ENCODE peak calls at places on chromosomes 2 and 18, in seven cellular contexts. X, W, U, M, N, O and H are unnamed samples.

GRCh38 chr2:240925191-240925575 is 19.0 kb downstream of the CROCC2 start:
- DNase-seq in W (no peak), N (peak; percentile 40), X (no peak), U (no peak), O (no peak), M (no peak), H (no peak)

GRCh38 chr2:177165731-177166711 is 46.6 kb upstream of the HNRNPA3 start:
- DNase-seq in W (no peak), X (no peak), U (no peak), M (peak; percentile 91), N (no peak), O (peak; percentile 81), H (no peak)

GRCh38 chr18:11393486-11393885 is 215.9 kb upstream of the SLC35G4 start:
- DNase-seq in N (no peak), W (no peak), X (no peak), O (no peak), M (no peak), U (no peak), H (no peak)

GRCh38 chr2:200483729-200484198 is 26.1 kb downstream of the KCTD18 start:
- DNase-seq in W (peak; percentile 27), O (no peak), M (peak; percentile 64), X (peak; percentile 22), N (peak; percentile 34), U (peak; percentile 57), H (peak; percentile 63)

GRCh38 chr18:75057169-75057789 is 151.7 kb downstream of the PTGR3 start:
- DNase-seq in O (no peak), W (no peak), X (no peak), M (no peak), N (no peak), U (no peak), H (no peak)

GRCh38 chr2:38315707-38316333 is 61.3 kb downstream of the ATL2 start:
- DNase-seq in M (peak; percentile 68), X (peak; percentile 41), N (peak; percentile 67), U (no peak), W (peak; percentile 31), O (peak; percentile 11), H (peak; percentile 48)

GRCh38 chr18:11065061-11065460 is 84.3 kb downstream of the PIEZO2 start:
- DNase-seq in O (no peak), N (no peak), X (no peak), M (no peak), U (no peak), W (no peak), H (no peak)

GRCh38 chr2:241788572-241788971 is 11.9 kb downstream of the GAL3ST2 start:
- DNase-seq in X (no peak), U (no peak), M (no peak), W (peak; percentile 31), N (no peak), O (peak; percentile 74), H (no peak)

GRCh38 chr2:45816273-45816672 is 164.8 kb downstream of the PRKCE start:
- DNase-seq in U (no peak), M (no peak), N (no peak), O (no peak), W (no peak), X (no peak), H (peak; percentile 56)

GRCh38 chr2:216216951-216217903 is 108.1 kb downstream of the XRCC5 start:
- DNase-seq in N (peak; percentile 58), U (no peak), O (no peak), M (peak; percentile 49), W (no peak), X (peak; percentile 10), H (no peak)

GRCh38 chr18:2981212-2981728 is 31.7 kb downstream of the LPIN2 start:
- DNase-seq in W (no peak), N (no peak), O (no peak), X (no peak), U (no peak), M (no peak), H (no peak)
- TF ChIP-seq JUND in W (no peak), N (peak; percentile 64), O (no peak), X (no peak), U (no peak), M (no peak), H (no peak)

DNA sequence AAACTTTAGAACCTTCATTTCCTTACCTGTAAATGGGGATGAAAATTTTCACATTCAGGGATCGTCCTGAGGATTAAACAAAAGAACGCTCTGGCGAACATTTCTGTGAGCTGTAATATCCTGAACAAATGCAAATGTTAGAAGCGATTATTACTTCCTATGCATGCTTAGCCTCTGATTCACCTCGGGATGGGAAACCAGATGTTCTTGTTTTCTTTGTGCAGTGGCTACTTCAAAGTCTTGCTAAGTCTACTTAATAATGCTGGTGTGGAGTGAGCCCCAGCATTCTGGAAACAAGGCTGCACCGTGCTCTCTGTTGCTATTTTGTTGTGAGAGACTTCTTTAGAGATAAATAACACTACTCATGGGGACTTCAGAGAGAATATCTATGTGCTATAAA is 119.1 kb upstream of the PELI1 start:
- DNase-seq in X (no peak), O (no peak), M (no peak), U (no peak), N (no peak), W (no peak), H (peak; percentile 75)
- TF ChIP-seq JUND in X (no peak), O (no peak), M (no peak), U (no peak), N (peak; percentile 14), W (no peak), H (no peak)

DNA sequence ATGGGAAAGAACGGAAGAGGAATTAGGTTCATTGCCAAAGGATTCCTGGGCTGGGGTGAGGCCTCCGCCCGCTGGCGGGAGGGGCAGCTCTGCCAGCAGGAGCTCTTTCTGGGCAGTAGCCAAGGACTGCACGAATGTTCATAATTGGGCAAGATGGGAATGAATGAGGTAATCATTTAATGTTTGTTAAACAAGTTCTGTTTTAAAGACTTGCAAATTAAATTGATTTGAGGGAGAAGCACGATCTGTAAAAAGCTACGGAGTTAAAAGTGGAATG is 254.0 kb downstream of the AGAP1 start:
- DNase-seq in X (no peak), N (no peak), W (no peak), M (no peak), O (no peak), U (no peak), H (no peak)
- TF ChIP-seq JUND in X (no peak), N (no peak), W (no peak), M (no peak), O (no peak), U (no peak), H (no peak)

GRCh38 chr2:47373747-47374146 is 29.2 kb upstream of the MSH2 start:
- DNase-seq in W (no peak), U (no peak), O (no peak), N (peak; percentile 71), M (peak; percentile 83), X (peak; percentile 52), H (peak; percentile 36)
- TF ChIP-seq JUND in W (no peak), U (no peak), O (no peak), N (no peak), M (no peak), X (no peak), H (no peak)

GRCh38 chr2:98898423-98898841 is 37.6 kb downstream of the CRACDL start:
- DNase-seq in W (no peak), M (no peak), N (no peak), O (no peak), X (no peak), U (no peak), H (no peak)
- TF ChIP-seq JUND in W (no peak), M (no peak), N (no peak), O (no peak), X (no peak), U (no peak), H (no peak)

GRCh38 chr2:175730025-175730424 is 272.0 kb downstream of the LNPK start:
- DNase-seq in W (no peak), X (no peak), N (no peak), M (peak; percentile 40), U (no peak), O (no peak), H (no peak)

GRCh38 chr2:175729049-175729706 is 272.9 kb downstream of the LNPK start:
- DNase-seq in X (no peak), M (no peak), O (no peak), U (no peak), N (no peak), W (no peak), H (no peak)

GRCh38 chr2:175726213-175726612 is 275.9 kb downstream of the LNPK start:
- DNase-seq in M (no peak), X (no peak), O (no peak), N (no peak), U (no peak), W (no peak), H (no peak)
- TF ChIP-seq JUND in M (no peak), X (peak; percentile 86), O (no peak), N (no peak), U (no peak), W (no peak), H (no peak)

GRCh38 chr18:67041334-67041733 is 437.4 kb upstream of the CDH19 start:
- DNase-seq in X (no peak), W (no peak), U (no peak), O (no peak), M (no peak), N (no peak), H (no peak)

GRCh38 chr18:67047334-67047733 is 443.4 kb upstream of the CDH19 start:
- DNase-seq in O (no peak), M (no peak), X (no peak), W (no peak), N (no peak), U (no peak), H (no peak)

GRCh38 chr18:67043276-67043675 is 439.4 kb upstream of the CDH19 start:
- DNase-seq in M (no peak), X (no peak), W (no peak), N (no peak), U (no peak), O (no peak), H (no peak)
- TF ChIP-seq JUND in M (no peak), X (no peak), W (no peak), N (no peak), U (no peak), O (no peak), H (no peak)

DNA sequence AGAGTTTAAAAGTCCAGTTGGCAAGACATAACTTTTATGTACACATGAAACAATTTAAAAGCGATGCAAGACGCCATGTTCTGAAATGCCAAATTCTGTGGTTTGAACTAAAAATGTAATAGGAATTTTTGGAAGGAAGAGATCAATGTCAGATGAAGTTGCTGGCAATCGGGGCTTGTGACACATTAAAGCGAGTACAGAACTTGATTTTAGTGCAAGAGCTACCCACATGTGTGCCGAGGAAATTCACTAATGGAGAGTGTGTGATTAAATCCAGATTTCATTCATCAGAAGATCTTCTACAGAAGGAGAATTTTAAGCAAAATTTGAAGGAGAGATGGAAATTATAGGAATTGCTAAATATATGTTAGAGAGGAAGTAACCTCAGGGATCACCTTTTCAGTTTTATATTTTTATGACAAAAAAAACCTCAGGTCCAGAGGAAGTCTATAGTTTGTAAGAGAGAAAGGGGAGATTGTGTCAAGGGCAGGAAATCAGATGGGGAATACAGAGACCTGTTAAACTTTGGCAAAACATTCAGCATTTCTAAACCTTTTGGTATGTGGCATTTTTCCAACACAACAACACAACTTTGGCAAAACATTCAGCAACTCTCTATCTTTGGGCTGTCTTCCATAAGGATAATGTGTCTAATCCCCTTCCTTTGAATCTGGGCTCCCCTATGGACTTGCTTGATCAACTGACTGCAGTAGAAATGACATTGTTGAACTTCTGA is 220.4 kb upstream of the CCDC68 start:
- DNase-seq in O (no peak), X (no peak), W (no peak), N (no peak), U (no peak), M (no peak), H (no peak)
- TF ChIP-seq JUND in O (no peak), X (no peak), W (no peak), N (no peak), U (no peak), M (no peak), H (no peak)